ENCODE peak calls at places on chromosomes 1 and 21, in eight cellular contexts. One of them, this sample, is unnamed.

GRCh38 chr1:109306832-109307362 is at the start of gene MYBPHL:
- DNase-seq in astrocyte of the spinal cord: no peak
- DNase-seq in CD4-positive, CD25-positive, alpha-beta regulatory T cell: no peak
- DNase-seq in Peyer's patch: no peak
- DNase-seq in bronchial epithelial cell: no peak
- DNase-seq in ovary: no peak
- DNase-seq in Karpas-422: no peak
- DNase-seq in lung: no peak
- DNase-seq in this sample: no peak

GRCh38 chr1:213303286-213303685 is 252.2 kb downstream of the RPS6KC1 start:
- DNase-seq in astrocyte of the spinal cord: peak
- DNase-seq in Karpas-422: no peak
- DNase-seq in Peyer's patch: no peak
- DNase-seq in lung: no peak
- DNase-seq in bronchial epithelial cell: no peak
- DNase-seq in CD4-positive, CD25-positive, alpha-beta regulatory T cell: no peak
- DNase-seq in ovary: no peak
- DNase-seq in this sample: no peak

GRCh38 chr1:80076469-80076868 is 1069.9 kb upstream of the ADGRL4 start:
- DNase-seq in bronchial epithelial cell: no peak
- DNase-seq in astrocyte of the spinal cord: no peak
- DNase-seq in ovary: no peak
- DNase-seq in Peyer's patch: no peak
- DNase-seq in CD4-positive, CD25-positive, alpha-beta regulatory T cell: no peak
- DNase-seq in Karpas-422: no peak
- DNase-seq in lung: no peak
- DNase-seq in this sample: no peak

GRCh38 chr1:181506563-181507353 is 23.4 kb downstream of the CACNA1E start:
- DNase-seq in lung: no peak
- DNase-seq in Peyer's patch: no peak
- DNase-seq in astrocyte of the spinal cord: no peak
- DNase-seq in ovary: no peak
- DNase-seq in bronchial epithelial cell: no peak
- DNase-seq in CD4-positive, CD25-positive, alpha-beta regulatory T cell: no peak
- DNase-seq in Karpas-422: no peak
- DNase-seq in this sample: no peak

GRCh38 chr1:56362994-56363770 is 216.2 kb downstream of the PLPP3 start:
- DNase-seq in astrocyte of the spinal cord: no peak
- DNase-seq in lung: no peak
- DNase-seq in ovary: no peak
- DNase-seq in CD4-positive, CD25-positive, alpha-beta regulatory T cell: no peak
- DNase-seq in Peyer's patch: no peak
- DNase-seq in Karpas-422: no peak
- DNase-seq in bronchial epithelial cell: no peak
- DNase-seq in this sample: no peak

GRCh38 chr1:54125671-54126070 is 27.1 kb downstream of the CDCP2 start:
- DNase-seq in bronchial epithelial cell: peak
- DNase-seq in CD4-positive, CD25-positive, alpha-beta regulatory T cell: no peak
- DNase-seq in ovary: peak
- DNase-seq in lung: no peak
- DNase-seq in astrocyte of the spinal cord: peak
- DNase-seq in Karpas-422: no peak
- DNase-seq in Peyer's patch: no peak
- DNase-seq in this sample: no peak

GRCh38 chr1:67748630-67749029 is 63.6 kb downstream of the GADD45A start:
- DNase-seq in CD4-positive, CD25-positive, alpha-beta regulatory T cell: no peak
- DNase-seq in bronchial epithelial cell: peak
- DNase-seq in Karpas-422: no peak
- DNase-seq in ovary: no peak
- DNase-seq in Peyer's patch: no peak
- DNase-seq in astrocyte of the spinal cord: peak
- DNase-seq in lung: no peak
- DNase-seq in this sample: no peak

GRCh38 chr1:241658081-241658793 is 6.2 kb downstream of the WDR64 start:
- DNase-seq in Peyer's patch: no peak
- DNase-seq in lung: no peak
- DNase-seq in Karpas-422: no peak
- DNase-seq in ovary: no peak
- DNase-seq in astrocyte of the spinal cord: no peak
- DNase-seq in bronchial epithelial cell: peak
- DNase-seq in CD4-positive, CD25-positive, alpha-beta regulatory T cell: no peak
- DNase-seq in this sample: no peak

GRCh38 chr1:15178571-15179484 is 25.3 kb downstream of the TMEM51 start:
- DNase-seq in ovary: peak
- DNase-seq in astrocyte of the spinal cord: peak
- DNase-seq in lung: no peak
- DNase-seq in CD4-positive, CD25-positive, alpha-beta regulatory T cell: no peak
- DNase-seq in Karpas-422: no peak
- DNase-seq in Peyer's patch: no peak
- DNase-seq in bronchial epithelial cell: peak
- DNase-seq in this sample: no peak

GRCh38 chr1:159122005-159122621 is 45.5 kb upstream of the AIM2 start:
- DNase-seq in bronchial epithelial cell: peak
- DNase-seq in CD4-positive, CD25-positive, alpha-beta regulatory T cell: no peak
- DNase-seq in Peyer's patch: no peak
- DNase-seq in ovary: no peak
- DNase-seq in Karpas-422: no peak
- DNase-seq in astrocyte of the spinal cord: peak
- DNase-seq in lung: no peak
- DNase-seq in this sample: no peak

GRCh38 chr1:100959502-100960060 is 63.7 kb downstream of the SLC30A7 start:
- DNase-seq in ovary: no peak
- DNase-seq in astrocyte of the spinal cord: no peak
- DNase-seq in Karpas-422: no peak
- DNase-seq in CD4-positive, CD25-positive, alpha-beta regulatory T cell: no peak
- DNase-seq in lung: no peak
- DNase-seq in bronchial epithelial cell: peak
- DNase-seq in Peyer's patch: no peak
- DNase-seq in this sample: no peak

GRCh38 chr1:81492628-81493027 is 308.1 kb upstream of the ADGRL2 start:
- DNase-seq in Peyer's patch: no peak
- DNase-seq in lung: no peak
- DNase-seq in Karpas-422: no peak
- DNase-seq in ovary: no peak
- DNase-seq in CD4-positive, CD25-positive, alpha-beta regulatory T cell: no peak
- DNase-seq in bronchial epithelial cell: no peak
- DNase-seq in astrocyte of the spinal cord: no peak
- DNase-seq in this sample: no peak

GRCh38 chr1:19430121-19431068 is 54.9 kb downstream of the CAPZB start:
- DNase-seq in lung: peak
- DNase-seq in ovary: no peak
- DNase-seq in CD4-positive, CD25-positive, alpha-beta regulatory T cell: no peak
- DNase-seq in astrocyte of the spinal cord: peak
- DNase-seq in Karpas-422: no peak
- DNase-seq in bronchial epithelial cell: peak
- DNase-seq in Peyer's patch: no peak
- DNase-seq in this sample: no peak

GRCh38 chr1:239586128-239586527 is 199.8 kb downstream of the CHRM3 start:
- DNase-seq in Peyer's patch: no peak
- DNase-seq in CD4-positive, CD25-positive, alpha-beta regulatory T cell: no peak
- DNase-seq in bronchial epithelial cell: no peak
- DNase-seq in ovary: no peak
- DNase-seq in Karpas-422: no peak
- DNase-seq in astrocyte of the spinal cord: no peak
- DNase-seq in lung: no peak
- DNase-seq in this sample: no peak
- H3K4me3 ChIP-seq in Peyer's patch: no peak
- H3K4me3 ChIP-seq in CD4-positive, CD25-positive, alpha-beta regulatory T cell: no peak
- H3K4me3 ChIP-seq in bronchial epithelial cell: no peak
- H3K4me3 ChIP-seq in ovary: no peak
- H3K4me3 ChIP-seq in Karpas-422: no peak
- H3K4me3 ChIP-seq in astrocyte of the spinal cord: no peak
- H3K4me3 ChIP-seq in lung: no peak
- H3K4me3 ChIP-seq in this sample: no peak

DNA sequence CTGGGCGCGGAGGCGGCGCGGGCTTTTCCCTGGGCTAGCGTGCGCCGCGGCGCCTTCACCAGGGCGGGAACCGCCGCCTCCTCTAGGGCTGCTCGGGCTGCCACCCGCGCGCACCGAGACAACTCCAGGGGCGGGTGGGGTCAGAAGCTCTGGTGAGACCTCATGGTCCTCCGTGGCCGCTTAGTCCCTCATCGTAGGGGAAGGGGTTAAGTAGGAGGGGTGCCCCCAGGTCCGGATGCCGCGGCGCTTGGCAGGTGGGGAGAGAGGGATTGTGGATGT is 559 bp downstream of the SERTAD4 start:
- DNase-seq in CD4-positive, CD25-positive, alpha-beta regulatory T cell: no peak
- DNase-seq in lung: no peak
- DNase-seq in ovary: peak
- DNase-seq in Peyer's patch: no peak
- DNase-seq in astrocyte of the spinal cord: no peak
- DNase-seq in bronchial epithelial cell: no peak
- DNase-seq in Karpas-422: no peak
- DNase-seq in this sample: no peak
- H3K4me3 ChIP-seq in CD4-positive, CD25-positive, alpha-beta regulatory T cell: no peak
- H3K4me3 ChIP-seq in lung: peak
- H3K4me3 ChIP-seq in ovary: peak
- H3K4me3 ChIP-seq in Peyer's patch: peak
- H3K4me3 ChIP-seq in astrocyte of the spinal cord: peak
- H3K4me3 ChIP-seq in bronchial epithelial cell: peak
- H3K4me3 ChIP-seq in Karpas-422: no peak
- H3K4me3 ChIP-seq in this sample: no peak

GRCh38 chr1:42940851-42941639 is 17.6 kb downstream of the SLC2A1 start:
- DNase-seq in Karpas-422: no peak
- DNase-seq in astrocyte of the spinal cord: peak
- DNase-seq in bronchial epithelial cell: peak
- DNase-seq in lung: no peak
- DNase-seq in ovary: no peak
- DNase-seq in CD4-positive, CD25-positive, alpha-beta regulatory T cell: peak
- DNase-seq in Peyer's patch: no peak
- DNase-seq in this sample: no peak
- H3K4me3 ChIP-seq in Karpas-422: no peak
- H3K4me3 ChIP-seq in astrocyte of the spinal cord: no peak
- H3K4me3 ChIP-seq in bronchial epithelial cell: no peak
- H3K4me3 ChIP-seq in lung: no peak
- H3K4me3 ChIP-seq in ovary: no peak
- H3K4me3 ChIP-seq in CD4-positive, CD25-positive, alpha-beta regulatory T cell: no peak
- H3K4me3 ChIP-seq in Peyer's patch: no peak
- H3K4me3 ChIP-seq in this sample: no peak

GRCh38 chr21:35046223-35046690 is 2.8 kb downstream of the RUNX1 start:
- DNase-seq in bronchial epithelial cell: no peak
- DNase-seq in lung: no peak
- DNase-seq in astrocyte of the spinal cord: no peak
- DNase-seq in ovary: no peak
- DNase-seq in CD4-positive, CD25-positive, alpha-beta regulatory T cell: no peak
- DNase-seq in Peyer's patch: no peak
- DNase-seq in Karpas-422: no peak
- DNase-seq in this sample: no peak
- H3K4me3 ChIP-seq in bronchial epithelial cell: no peak
- H3K4me3 ChIP-seq in lung: no peak
- H3K4me3 ChIP-seq in astrocyte of the spinal cord: peak
- H3K4me3 ChIP-seq in ovary: no peak
- H3K4me3 ChIP-seq in CD4-positive, CD25-positive, alpha-beta regulatory T cell: peak
- H3K4me3 ChIP-seq in Peyer's patch: peak
- H3K4me3 ChIP-seq in Karpas-422: peak
- H3K4me3 ChIP-seq in this sample: peak

GRCh38 chr1:203271962-203272632 is 33.2 kb upstream of the BTG2 start:
- DNase-seq in lung: no peak
- DNase-seq in bronchial epithelial cell: no peak
- DNase-seq in Peyer's patch: no peak
- DNase-seq in Karpas-422: no peak
- DNase-seq in CD4-positive, CD25-positive, alpha-beta regulatory T cell: no peak
- DNase-seq in ovary: peak
- DNase-seq in astrocyte of the spinal cord: no peak
- DNase-seq in this sample: no peak

GRCh38 chr1:203269654-203270020 is 35.7 kb upstream of the BTG2 start:
- DNase-seq in lung: no peak
- DNase-seq in ovary: no peak
- DNase-seq in bronchial epithelial cell: no peak
- DNase-seq in Karpas-422: no peak
- DNase-seq in CD4-positive, CD25-positive, alpha-beta regulatory T cell: no peak
- DNase-seq in Peyer's patch: no peak
- DNase-seq in astrocyte of the spinal cord: no peak
- DNase-seq in this sample: no peak

GRCh38 chr1:203270448-203270847 is 34.9 kb upstream of the BTG2 start:
- DNase-seq in Karpas-422: no peak
- DNase-seq in ovary: no peak
- DNase-seq in Peyer's patch: no peak
- DNase-seq in lung: no peak
- DNase-seq in astrocyte of the spinal cord: no peak
- DNase-seq in CD4-positive, CD25-positive, alpha-beta regulatory T cell: no peak
- DNase-seq in bronchial epithelial cell: no peak
- DNase-seq in this sample: no peak

GRCh38 chr1:203272633-203273205 is 32.6 kb upstream of the BTG2 start:
- DNase-seq in Peyer's patch: no peak
- DNase-seq in bronchial epithelial cell: no peak
- DNase-seq in Karpas-422: no peak
- DNase-seq in ovary: peak
- DNase-seq in lung: no peak
- DNase-seq in CD4-positive, CD25-positive, alpha-beta regulatory T cell: no peak
- DNase-seq in astrocyte of the spinal cord: no peak
- DNase-seq in this sample: no peak

DNA sequence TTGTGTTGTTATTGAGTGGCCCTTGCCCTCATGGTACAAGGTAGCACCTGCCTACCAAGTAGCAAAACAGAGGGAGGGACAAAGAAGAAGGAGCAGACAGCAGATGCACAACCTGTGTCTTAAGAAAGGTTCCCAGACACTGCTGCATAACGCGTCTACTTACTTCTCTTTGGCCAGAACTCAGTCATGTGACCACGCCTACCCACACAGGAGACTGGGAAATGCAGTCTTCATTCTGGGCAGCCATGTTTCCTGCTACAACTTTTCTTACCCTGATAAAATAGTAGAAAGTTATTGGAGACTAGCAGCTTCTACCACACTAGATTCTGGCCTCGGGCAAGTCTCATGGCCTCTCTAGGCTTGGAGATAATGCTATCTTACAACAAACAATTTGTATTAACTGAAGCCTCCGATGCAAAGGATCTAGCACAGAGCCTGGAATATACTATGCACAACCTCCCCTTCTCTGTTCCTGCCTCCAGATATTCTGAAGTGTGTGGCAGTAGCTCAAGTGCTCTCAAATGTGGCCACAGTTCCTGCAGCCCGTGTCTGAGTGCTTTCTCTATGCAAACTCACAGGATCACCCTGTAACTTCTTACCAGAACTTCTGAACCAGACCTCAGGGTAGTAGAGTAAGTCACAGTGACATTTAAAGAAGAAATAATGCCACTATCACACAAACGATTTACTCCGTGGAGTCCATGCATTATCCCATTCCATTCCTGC is 34.1 kb upstream of the BTG2 start:
- DNase-seq in astrocyte of the spinal cord: peak
- DNase-seq in ovary: peak
- DNase-seq in CD4-positive, CD25-positive, alpha-beta regulatory T cell: peak
- DNase-seq in Peyer's patch: peak
- DNase-seq in Karpas-422: peak
- DNase-seq in lung: peak
- DNase-seq in bronchial epithelial cell: peak
- DNase-seq in this sample: no peak
- H3K4me3 ChIP-seq in astrocyte of the spinal cord: no peak
- H3K4me3 ChIP-seq in ovary: no peak
- H3K4me3 ChIP-seq in CD4-positive, CD25-positive, alpha-beta regulatory T cell: no peak
- H3K4me3 ChIP-seq in Peyer's patch: no peak
- H3K4me3 ChIP-seq in Karpas-422: no peak
- H3K4me3 ChIP-seq in lung: no peak
- H3K4me3 ChIP-seq in bronchial epithelial cell: no peak
- H3K4me3 ChIP-seq in this sample: no peak

GRCh38 chr1:204146965-204147364 is 4.9 kb downstream of the ETNK2 start:
- DNase-seq in ovary: no peak
- DNase-seq in Peyer's patch: no peak
- DNase-seq in CD4-positive, CD25-positive, alpha-beta regulatory T cell: no peak
- DNase-seq in Karpas-422: no peak
- DNase-seq in bronchial epithelial cell: no peak
- DNase-seq in astrocyte of the spinal cord: no peak
- DNase-seq in lung: no peak
- DNase-seq in this sample: no peak
- H3K4me3 ChIP-seq in ovary: no peak
- H3K4me3 ChIP-seq in Peyer's patch: no peak
- H3K4me3 ChIP-seq in CD4-positive, CD25-positive, alpha-beta regulatory T cell: no peak
- H3K4me3 ChIP-seq in Karpas-422: no peak
- H3K4me3 ChIP-seq in bronchial epithelial cell: no peak
- H3K4me3 ChIP-seq in astrocyte of the spinal cord: no peak
- H3K4me3 ChIP-seq in lung: no peak
- H3K4me3 ChIP-seq in this sample: no peak

This sample was measured in naive thymus-derived CD4-positive, alpha-beta T cell.